ENCODE peak calls at places on chromosome 4, in seven cellular contexts. A is NB4, G is left kidney, U is GF-D8, I is cardiac septum, S is DND-41, F is left ventricle myocardium superior. Q is an unnamed sample.

GRCh38 chr4:101865501-101866062 is 75.1 kb downstream of the BANK1 start:
- DNase-seq in I (no peak), G (no peak), A (no peak), F (no peak), U (no peak), S (no peak), Q (no peak)

GRCh38 chr4:99536148-99536728 is 25.4 kb downstream of the C4orf17 start:
- DNase-seq in I (no peak), G (no peak), F (peak), U (no peak), A (no peak), S (no peak), Q (no peak)

GRCh38 chr4:81470456-81471327 is 1.0 kb downstream of the RASGEF1B start:
- DNase-seq in F (peak), S (peak), U (no peak), I (no peak), G (peak), A (peak), Q (no peak)

GRCh38 chr4:6092971-6093370 is 74.7 kb upstream of the C4orf50 start:
- DNase-seq in G (no peak), I (no peak), S (no peak), F (no peak), A (no peak), U (no peak), Q (no peak)

GRCh38 chr4:78864405-78865024 is 74.7 kb downstream of the PAQR3 start:
- DNase-seq in I (no peak), F (no peak), A (peak), U (peak), G (peak), S (peak), Q (no peak)

GRCh38 chr4:2071912-2072867 is 13.1 kb downstream of the NAT8L start:
- DNase-seq in F (no peak), A (no peak), I (peak), U (no peak), G (peak), S (no peak), Q (no peak)

GRCh38 chr4:169485791-169486742 is 126.3 kb downstream of the NEK1 start:
- DNase-seq in G (peak), S (peak), F (no peak), I (no peak), A (peak), U (no peak), Q (no peak)

GRCh38 chr4:88526221-88526815 is 2.7 kb upstream of the PYURF start:
- DNase-seq in G (no peak), I (no peak), S (no peak), U (peak), A (peak), F (no peak), Q (no peak)

GRCh38 chr4:14149469-14150030 is 522.0 kb upstream of the BOD1L1 start:
- DNase-seq in A (no peak), G (no peak), I (no peak), F (no peak), S (no peak), U (no peak), Q (no peak)

GRCh38 chr4:143202824-143203223 is 18.1 kb downstream of the USP38 start:
- DNase-seq in U (no peak), G (peak), F (no peak), S (no peak), I (no peak), A (no peak), Q (no peak)

GRCh38 chr4:167622481-167623240 is 388.4 kb upstream of the SPOCK3 start:
- DNase-seq in U (no peak), F (peak), S (peak), A (peak), G (peak), I (peak), Q (no peak)

GRCh38 chr4:56314207-56314915 is 72.9 kb downstream of the AASDH start:
- DNase-seq in I (no peak), S (no peak), F (no peak), A (no peak), G (no peak), U (no peak), Q (peak)

GRCh38 chr4:1943928-1944327 is 64.8 kb downstream of the NELFA start:
- DNase-seq in G (no peak), U (no peak), I (no peak), F (no peak), S (no peak), A (no peak), Q (no peak)

GRCh38 chr4:184167576-184167975 is 50.1 kb downstream of the ENPP6 start:
- DNase-seq in F (no peak), G (no peak), I (no peak), A (no peak), U (no peak), S (no peak), Q (no peak)

Q was measured in osteocyte.